ENCODE peak calls at places on chromosomes 13 and 19, in four cellular contexts. L is NB4, R is nucleus accumbens, B is GM23338. G is an unnamed sample.
A peak's percentile ranks its signal among the peaks of the same experiment; 100 is the strongest.

GRCh38 chr19:54190503-54190941 is 586 bp upstream of the TSEN34 start:
- DNase-seq in R (peak; percentile 99), L (peak; percentile 97), B (peak; percentile 99), G (peak; percentile 100)

GRCh38 chr13:98869408-98870090 is 108.3 kb downstream of the DOCK9 start:
- DNase-seq in B (no peak), R (no peak), L (no peak), G (peak; percentile 30)

GRCh38 chr13:30017880-30018279 is 167.5 kb upstream of the UBL3 start:
- DNase-seq in R (no peak), L (no peak), B (peak; percentile 43), G (no peak)

GRCh38 chr19:50705422-50706019 is 14.1 kb downstream of the SHANK1 start:
- DNase-seq in R (no peak), L (peak; percentile 87), B (peak; percentile 88), G (peak; percentile 84)

GRCh38 chr19:15466851-15467733 is 2.7 kb upstream of the RASAL3 start:
- DNase-seq in B (no peak), R (no peak), L (peak; percentile 83), G (peak; percentile 14)

GRCh38 chr19:51713319-51714285 is 10.2 kb downstream of the HAS1 start:
- DNase-seq in B (no peak), L (no peak), R (no peak), G (no peak)

GRCh38 chr13:98285852-98286594 is 109.0 kb upstream of the RNF113B start:
- DNase-seq in R (no peak), B (no peak), L (no peak), G (no peak)

GRCh38 chr19:13689050-13689449 is 75.3 kb upstream of the MRI1 start:
- DNase-seq in B (peak; percentile 86), L (peak; percentile 45), R (no peak), G (peak; percentile 35)

GRCh38 chr13:84574851-84575250 is 692.6 kb upstream of the SLITRK1 start:
- DNase-seq in R (no peak), L (no peak), B (no peak), G (peak; percentile 21)

GRCh38 chr13:98173431-98173921 is 3.6 kb downstream of the RNF113B start:
- DNase-seq in R (no peak), L (no peak), B (peak; percentile 71), G (no peak)

GRCh38 chr13:33058816-33059215 is 42.6 kb downstream of the KL start:
- DNase-seq in B (no peak), L (no peak), R (no peak), G (no peak)

GRCh38 chr13:49165798-49166752 is 54.1 kb upstream of the MLNR start:
- DNase-seq in L (peak; percentile 75), B (no peak), R (no peak), G (no peak)

GRCh38 chr19:49017666-49018351 is 918 bp upstream of the LHB start:
- DNase-seq in R (no peak), B (peak; percentile 83), L (peak; percentile 81), G (peak; percentile 71)

GRCh38 chr13:61410669-61411297 is 4.9 kb downstream of the PCDH20 start:
- DNase-seq in L (peak; percentile 26), B (peak; percentile 37), R (no peak), G (peak; percentile 29)

GRCh38 chr13:49124693-49125304 is 95.3 kb upstream of the MLNR start:
- DNase-seq in R (no peak), L (no peak), B (no peak), G (no peak)

GRCh38 chr19:47707135-47707925 is 5.9 kb upstream of the EHD2 start:
- DNase-seq in B (peak; percentile 96), R (peak; percentile 2), L (peak; percentile 95), G (peak; percentile 97)

GRCh38 chr13:59856281-59856810 is 307.4 kb downstream of the DIAPH3 start:
- DNase-seq in L (no peak), B (no peak), R (no peak), G (no peak)

GRCh38 chr13:72390909-72391308 is 336.5 kb downstream of the MZT1 start:
- DNase-seq in L (no peak), B (no peak), R (no peak), G (no peak)

GRCh38 chr19:2261438-2262172 is 5.4 kb upstream of the JSRP1 start:
- DNase-seq in L (peak; percentile 64), B (peak; percentile 66), R (no peak), G (no peak)

GRCh38 chr19:54708781-54709180 is 15.5 kb upstream of the KIR3DL3 start:
- DNase-seq in B (no peak), L (no peak), R (no peak), G (no peak)

GRCh38 chr19:50893047-50893737 is 18.0 kb downstream of the KLK4 start:
- DNase-seq in L (peak; percentile 37), B (peak; percentile 71), R (no peak), G (no peak)

GRCh38 chr13:56893843-56894242 is 246.9 kb upstream of the PRR20A start:
- DNase-seq in B (no peak), L (peak; percentile 13), R (no peak), G (no peak)

GRCh38 chr19:47493378-47494210 is 9.6 kb upstream of the KPTN start:
- DNase-seq in L (no peak), B (no peak), R (no peak), G (no peak)

GRCh38 chr13:79987323-79987722 is 353.6 kb downstream of the SPRY2 start:
- DNase-seq in L (no peak), B (no peak), R (no peak), G (no peak)

GRCh38 chr19:2841858-2842574 is 741 bp downstream of the ZNF555 start:
- DNase-seq in R (no peak), L (peak; percentile 30), B (peak; percentile 13), G (no peak)

GRCh38 chr13:101946411-101946810 is 455.4 kb downstream of the FGF14 start:
- DNase-seq in B (no peak), L (no peak), R (no peak), G (no peak)

GRCh38 chr19:46000497-46001246 is 5.4 kb downstream of the CCDC61 start:
- DNase-seq in R (no peak), L (peak; percentile 15), B (peak; percentile 85), G (peak; percentile 59)

GRCh38 chr13:113836917-113837553 is 26.8 kb downstream of the GAS6 start:
- DNase-seq in R (no peak), L (peak; percentile 45), B (no peak), G (peak; percentile 50)

GRCh38 chr19:37551123-37551993 is 43.2 kb downstream of the ZNF571 start:
- DNase-seq in R (no peak), B (peak; percentile 58), L (peak; percentile 5), G (no peak)

GRCh38 chr19:48756686-48757085 is 1.4 kb downstream of the FGF21 start:
- DNase-seq in R (no peak), L (no peak), B (no peak), G (no peak)

GRCh38 chr13:29513981-29514719 is 81.3 kb downstream of the SLC7A1 start:
- DNase-seq in L (no peak), R (no peak), B (no peak), G (no peak)

G was measured in HT-29.